ENCODE peak calls at places on chromosomes 6 and 20, in four cellular contexts. One of them, this sample, is unnamed.
A peak's percentile ranks its signal among the peaks of the same experiment; 100 is the strongest.

GRCh38 chr6:149194815-149195558 is 122.5 kb upstream of the TAB2 start:
- DNase-seq in HAP-1: no peak
- DNase-seq in MM.1S: no peak
- DNase-seq in GM23338: no peak
- DNase-seq in this sample: no peak

GRCh38 chr20:16518068-16518783 is 55.0 kb downstream of the KIF16B start:
- DNase-seq in MM.1S: no peak
- DNase-seq in GM23338: peak; percentile 88
- DNase-seq in HAP-1: peak; percentile 38
- DNase-seq in this sample: peak; percentile 34

GRCh38 chr20:54179946-54180345 is 6.2 kb upstream of the CYP24A1 start:
- DNase-seq in HAP-1: no peak
- DNase-seq in MM.1S: peak; percentile 90
- DNase-seq in GM23338: no peak
- DNase-seq in this sample: no peak

GRCh38 chr20:57659131-57659788 is 39.0 kb upstream of the ZBP1 start:
- DNase-seq in GM23338: no peak
- DNase-seq in MM.1S: no peak
- DNase-seq in HAP-1: no peak
- DNase-seq in this sample: no peak

GRCh38 chr20:6420336-6420735 is 297.5 kb upstream of the FERMT1 start:
- DNase-seq in HAP-1: no peak
- DNase-seq in GM23338: no peak
- DNase-seq in MM.1S: no peak
- DNase-seq in this sample: no peak

GRCh38 chr6:89817481-89817880 is 2.1 kb downstream of the MDN1 start:
- DNase-seq in MM.1S: no peak
- DNase-seq in HAP-1: no peak
- DNase-seq in GM23338: peak; percentile 92
- DNase-seq in this sample: no peak

GRCh38 chr6:55713411-55713810 is 134.4 kb upstream of the HMGCLL1 start:
- DNase-seq in MM.1S: no peak
- DNase-seq in GM23338: no peak
- DNase-seq in HAP-1: no peak
- DNase-seq in this sample: no peak

GRCh38 chr20:51193066-51193772 is 170.3 kb upstream of the KCNG1 start:
- DNase-seq in HAP-1: no peak
- DNase-seq in GM23338: no peak
- DNase-seq in MM.1S: no peak
- DNase-seq in this sample: peak; percentile 4

GRCh38 chr6:136914947-136915346 is 7.2 kb upstream of the SLC35D3 start:
- DNase-seq in MM.1S: no peak
- DNase-seq in GM23338: no peak
- DNase-seq in HAP-1: no peak
- DNase-seq in this sample: no peak

GRCh38 chr6:33856655-33857054 is 52.9 kb upstream of the MLN start:
- DNase-seq in HAP-1: no peak
- DNase-seq in GM23338: no peak
- DNase-seq in MM.1S: peak; percentile 81
- DNase-seq in this sample: no peak

GRCh38 chr6:170227996-170228550 is 62.8 kb downstream of the DLL1 start:
- DNase-seq in GM23338: no peak
- DNase-seq in MM.1S: no peak
- DNase-seq in HAP-1: no peak
- DNase-seq in this sample: no peak

GRCh38 chr6:52725530-52726192 is 37.6 kb downstream of the GSTA2 start:
- DNase-seq in HAP-1: no peak
- DNase-seq in GM23338: no peak
- DNase-seq in MM.1S: no peak
- DNase-seq in this sample: peak; percentile 25

GRCh38 chr6:158536891-158537798 is 22.7 kb upstream of the TMEM181 start:
- DNase-seq in HAP-1: peak; percentile 34
- DNase-seq in GM23338: peak; percentile 80
- DNase-seq in MM.1S: no peak
- DNase-seq in this sample: no peak

GRCh38 chr20:17556842-17557674 is 12.8 kb upstream of the DSTN start:
- DNase-seq in MM.1S: no peak
- DNase-seq in HAP-1: no peak
- DNase-seq in GM23338: no peak
- DNase-seq in this sample: peak; percentile 75

GRCh38 chr20:23586735-23587525 is 18.6 kb upstream of the CST9L start:
- DNase-seq in HAP-1: no peak
- DNase-seq in MM.1S: no peak
- DNase-seq in GM23338: no peak
- DNase-seq in this sample: no peak

GRCh38 chr6:8014947-8015346 is 49.2 kb downstream of the BLOC1S5 start:
- DNase-seq in MM.1S: no peak
- DNase-seq in HAP-1: no peak
- DNase-seq in GM23338: no peak
- DNase-seq in this sample: no peak

GRCh38 chr6:88575536-88575935 is 387.9 kb downstream of the RNGTT start:
- DNase-seq in MM.1S: no peak
- DNase-seq in HAP-1: no peak
- DNase-seq in GM23338: no peak
- DNase-seq in this sample: no peak

GRCh38 chr6:161186173-161186769 is 87.6 kb downstream of the AGPAT4 start:
- DNase-seq in GM23338: no peak
- DNase-seq in MM.1S: no peak
- DNase-seq in HAP-1: no peak
- DNase-seq in this sample: peak; percentile 80

GRCh38 chr20:47724398-47724797 is 60.9 kb downstream of the SULF2 start:
- DNase-seq in MM.1S: no peak
- DNase-seq in GM23338: no peak
- DNase-seq in HAP-1: no peak
- DNase-seq in this sample: no peak

GRCh38 chr6:103534107-103534506 is 1325.6 kb downstream of the HACE1 start:
- DNase-seq in GM23338: peak; percentile 50
- DNase-seq in MM.1S: no peak
- DNase-seq in HAP-1: peak; percentile 4
- DNase-seq in this sample: no peak

GRCh38 chr6:56840467-56841371 is 114.2 kb upstream of the BEND6 start:
- DNase-seq in MM.1S: no peak
- DNase-seq in GM23338: no peak
- DNase-seq in HAP-1: peak; percentile 14
- DNase-seq in this sample: peak; percentile 80

GRCh38 chr6:4603291-4603690 is 172.9 kb upstream of the CDYL start:
- DNase-seq in HAP-1: no peak
- DNase-seq in GM23338: no peak
- DNase-seq in MM.1S: no peak
- DNase-seq in this sample: peak; percentile 93

GRCh38 chr6:149190228-149190831 is 127.2 kb upstream of the TAB2 start:
- DNase-seq in HAP-1: no peak
- DNase-seq in GM23338: peak; percentile 85
- DNase-seq in MM.1S: peak; percentile 70
- DNase-seq in this sample: no peak

GRCh38 chr6:127496471-127496870 is 22.7 kb downstream of the MTCL3 start:
- DNase-seq in GM23338: no peak
- DNase-seq in MM.1S: no peak
- DNase-seq in HAP-1: no peak
- DNase-seq in this sample: no peak

GRCh38 chr20:61295726-61296628 is 43.9 kb downstream of the CDH4 start:
- DNase-seq in MM.1S: no peak
- DNase-seq in GM23338: no peak
- DNase-seq in HAP-1: no peak
- DNase-seq in this sample: peak; percentile 8

GRCh38 chr20:51680067-51680749 is 88.0 kb downstream of the ATP9A start:
- DNase-seq in MM.1S: no peak
- DNase-seq in HAP-1: no peak
- DNase-seq in GM23338: no peak
- DNase-seq in this sample: no peak

GRCh38 chr6:160455484-160456213 is 107.5 kb downstream of the SLC22A3 start:
- DNase-seq in GM23338: peak; percentile 77
- DNase-seq in HAP-1: peak; percentile 53
- DNase-seq in MM.1S: peak; percentile 8
- DNase-seq in this sample: peak; percentile 46

GRCh38 chr6:149080511-149080910 is 237.0 kb upstream of the TAB2 start:
- DNase-seq in GM23338: no peak
- DNase-seq in MM.1S: no peak
- DNase-seq in HAP-1: no peak
- DNase-seq in this sample: peak; percentile 76

GRCh38 chr20:36836591-36837329 is 39.2 kb upstream of the TLDC2 start:
- DNase-seq in GM23338: peak; percentile 96
- DNase-seq in MM.1S: peak; percentile 52
- DNase-seq in HAP-1: peak; percentile 58
- DNase-seq in this sample: peak; percentile 34

GRCh38 chr20:22572023-22572422 is 12.3 kb downstream of the FOXA2 start:
- DNase-seq in GM23338: no peak
- DNase-seq in HAP-1: no peak
- DNase-seq in MM.1S: no peak
- DNase-seq in this sample: no peak
- H3K4me3 ChIP-seq in GM23338: no peak overlapping the region
- H3K4me3 ChIP-seq in HAP-1: no peak overlapping the region
- H3K4me3 ChIP-seq in MM.1S: no peak overlapping the region
- H3K4me3 ChIP-seq in this sample: no peak overlapping the region

DNA sequence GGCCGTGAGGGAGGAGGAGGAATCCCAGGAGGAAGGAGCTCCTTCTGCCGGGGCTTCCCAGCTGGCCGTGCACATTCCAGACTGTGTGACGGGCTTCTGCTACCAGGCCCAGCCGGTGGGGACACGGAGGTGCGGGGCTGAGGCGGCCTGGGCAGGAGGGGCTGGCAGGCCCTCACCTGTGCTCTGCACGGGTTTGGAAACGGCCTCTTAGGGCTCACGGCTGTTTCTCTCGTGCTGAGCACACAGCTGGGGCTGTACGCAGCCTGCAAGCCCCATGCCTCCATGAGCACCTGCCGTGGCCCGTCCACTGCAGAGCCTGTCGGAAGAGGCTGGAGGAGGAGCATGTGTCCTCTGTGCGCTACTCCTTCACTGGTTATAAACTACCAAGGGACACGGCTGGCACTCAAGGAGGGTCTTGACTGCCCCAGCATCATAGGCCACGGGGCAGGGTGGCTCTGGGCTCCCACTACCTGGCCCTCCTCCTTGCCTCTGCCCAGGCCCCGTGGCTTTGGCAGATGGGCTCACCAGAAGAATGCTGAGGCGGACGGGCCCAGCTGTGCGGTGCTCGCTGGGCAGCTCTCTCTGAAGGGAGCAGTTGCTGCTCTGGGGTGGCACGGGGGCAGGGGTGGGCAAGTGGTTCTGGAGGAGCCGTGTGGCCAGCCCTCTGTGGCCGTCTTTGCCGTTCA is 15.8 kb downstream of the NPEPL1 start:
- DNase-seq in HAP-1: no peak
- DNase-seq in GM23338: no peak
- DNase-seq in MM.1S: no peak
- DNase-seq in this sample: no peak
- H3K4me3 ChIP-seq in HAP-1: no peak overlapping the region
- H3K4me3 ChIP-seq in GM23338: no peak overlapping the region
- H3K4me3 ChIP-seq in MM.1S: no peak overlapping the region
- H3K4me3 ChIP-seq in this sample: no peak overlapping the region

DNA sequence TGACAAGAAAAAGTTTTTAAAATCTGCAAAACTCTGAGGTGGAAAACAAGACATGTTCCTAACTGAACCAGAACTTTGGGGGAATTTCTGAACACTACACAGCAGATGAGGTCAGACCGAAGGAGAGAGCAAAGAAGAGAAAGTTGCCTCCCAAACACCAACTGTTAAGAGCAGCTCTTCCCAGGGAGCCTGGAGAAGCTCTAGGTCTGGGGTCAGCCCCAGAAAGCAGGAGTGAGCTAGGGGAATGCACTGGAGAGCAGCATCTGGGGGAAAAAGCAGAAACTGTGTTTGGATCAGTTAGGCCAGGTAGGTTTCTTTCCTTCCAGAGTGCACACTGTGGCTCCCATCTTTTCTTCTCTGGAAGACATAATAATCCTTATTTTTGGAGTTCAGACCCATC is 41.3 kb downstream of the FKBP5 start:
- DNase-seq in GM23338: peak; percentile 33
- DNase-seq in HAP-1: no peak
- DNase-seq in MM.1S: no peak
- DNase-seq in this sample: no peak
- H3K4me3 ChIP-seq in GM23338: no peak overlapping the region
- H3K4me3 ChIP-seq in HAP-1: no peak overlapping the region
- H3K4me3 ChIP-seq in MM.1S: no peak overlapping the region
- H3K4me3 ChIP-seq in this sample: no peak overlapping the region

GRCh38 chr6:26421259-26422144 is 18.8 kb upstream of the BTN3A3 start:
- DNase-seq in MM.1S: peak; percentile 81
- DNase-seq in HAP-1: peak; percentile 90
- DNase-seq in GM23338: peak; percentile 97
- DNase-seq in this sample: peak; percentile 88

GRCh38 chr6:26420607-26421235 is 18.6 kb downstream of the BTN3A1 start:
- DNase-seq in MM.1S: peak; percentile 59
- DNase-seq in HAP-1: peak; percentile 16
- DNase-seq in GM23338: peak; percentile 81
- DNase-seq in this sample: peak; percentile 32

GRCh38 chr6:26427093-26427809 is 13.1 kb upstream of the BTN3A3 start:
- DNase-seq in MM.1S: no peak
- DNase-seq in GM23338: no peak
- DNase-seq in HAP-1: no peak
- DNase-seq in this sample: no peak

GRCh38 chr6:26428206-26428605 is 12.1 kb upstream of the BTN3A3 start:
- DNase-seq in GM23338: no peak
- DNase-seq in HAP-1: no peak
- DNase-seq in MM.1S: no peak
- DNase-seq in this sample: no peak

DNA sequence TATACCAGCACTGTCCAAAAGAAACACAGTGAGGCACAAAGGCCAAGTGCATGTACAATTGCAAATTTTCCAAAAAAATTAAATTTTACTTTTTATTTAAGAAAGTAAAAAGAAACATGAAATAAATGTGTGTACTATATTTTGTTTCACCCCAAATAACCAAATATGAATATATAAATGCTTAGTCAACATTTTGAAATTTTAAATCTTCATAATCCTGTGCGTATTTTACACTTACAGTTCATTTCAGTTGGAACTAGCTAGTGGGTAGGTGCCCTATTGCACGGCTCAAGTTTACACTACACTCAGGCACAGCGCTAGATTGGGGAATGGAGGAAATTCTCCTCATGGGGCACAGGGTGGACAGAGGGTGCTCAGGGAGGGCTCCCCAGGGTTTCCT is 18.0 kb upstream of the BTN3A3 start:
- DNase-seq in GM23338: no peak
- DNase-seq in MM.1S: no peak
- DNase-seq in HAP-1: no peak
- DNase-seq in this sample: no peak
- H3K4me3 ChIP-seq in GM23338: peak overlapping the region; percentile 57
- H3K4me3 ChIP-seq in MM.1S: peak overlapping the region; percentile 87
- H3K4me3 ChIP-seq in HAP-1: peak overlapping the region; percentile 58
- H3K4me3 ChIP-seq in this sample: peak overlapping the region; percentile 92

This sample was measured in AG10803.